ENCODE peak calls at places on chromosomes 12 and 14, in eight cellular contexts. A is H9; R is NCI-H748 treated with DMSO at 0.1 percent for 48 hours; L is lower leg skin; Q is MM.1S; F is activated naive CD8-positive, alpha-beta T cell treated with anti-CD3 and anti-CD28 coated beads, Interleukin-2, amount 50 U/mL, for 24 hours; O is GM06990; G is Right ventricle myocardium superior. X is an unnamed sample.

GRCh38 chr14:71532349-71532748 is 399.9 kb upstream of the RGS6 start:
- DNase-seq in A (no peak), R (peak; percentile 12), L (no peak), Q (no peak), F (no peak), O (no peak), G (no peak), X (no peak)

GRCh38 chr14:90671835-90672234 is 144.4 kb downstream of the TTC7B start:
- DNase-seq in A (no peak), R (no peak), L (no peak), Q (no peak), F (no peak), O (no peak), G (peak; percentile 58), X (no peak)

GRCh38 chr14:53325176-53325806 is 172.2 kb upstream of the DDHD1 start:
- DNase-seq in A (no peak), R (peak; percentile 18), L (no peak), Q (no peak), F (no peak), O (no peak), G (no peak), X (no peak)

GRCh38 chr14:24965934-24966593 is 83.9 kb downstream of the STXBP6 start:
- DNase-seq in A (no peak), R (no peak), L (peak; percentile 49), Q (no peak), F (no peak), O (no peak), G (peak; percentile 51), X (no peak)

GRCh38 chr14:96091941-96092411 is 52.8 kb downstream of the C14orf132 start:
- DNase-seq in A (no peak), R (no peak), L (no peak), Q (no peak), F (no peak), O (no peak), G (no peak), X (no peak)

GRCh38 chr14:69471436-69471835 is 13.1 kb upstream of the PLEKHD1 start:
- DNase-seq in A (no peak), R (no peak), L (no peak), Q (no peak), F (no peak), O (no peak), G (no peak), X (no peak)

GRCh38 chr12:12704593-12705230 is 8.7 kb upstream of the GPR19 start:
- DNase-seq in A (peak; percentile 73), R (peak; percentile 73), L (peak; percentile 63), Q (peak; percentile 81), F (no peak), O (no peak), G (no peak), X (no peak)

GRCh38 chr12:587551-588322 is 75.5 kb downstream of the NINJ2 start:
- DNase-seq in A (no peak), R (no peak), L (no peak), Q (no peak), F (no peak), O (no peak), G (peak; percentile 2), X (no peak)

GRCh38 chr12:12612403-12612802 is 727 bp downstream of the CREBL2 start:
- DNase-seq in A (no peak), R (peak; percentile 27), L (no peak), Q (peak; percentile 31), F (peak; percentile 16), O (no peak), G (no peak), X (no peak)

GRCh38 chr12:113684053-113684907 is 212.6 kb upstream of the LHX5 start:
- DNase-seq in A (peak; percentile 66), R (peak; percentile 30), L (no peak), Q (no peak), F (no peak), O (no peak), G (no peak), X (no peak)

GRCh38 chr14:75648066-75648838 is 12.4 kb downstream of the ERG28 start:
- DNase-seq in A (no peak), R (no peak), L (no peak), Q (no peak), F (no peak), O (no peak), G (peak; percentile 52), X (peak; percentile 83)

GRCh38 chr14:23481362-23481970 is 12.0 kb downstream of the NGDN start:
- DNase-seq in A (no peak), R (no peak), L (no peak), Q (no peak), F (no peak), O (no peak), G (no peak), X (no peak)

GRCh38 chr12:104063712-104064030 is 660 bp upstream of the HCFC2 start:
- DNase-seq in A (no peak), R (peak; percentile 15), L (no peak), Q (peak; percentile 64), F (no peak), O (no peak), G (no peak), X (no peak)

GRCh38 chr12:79422060-79422812 is 268.5 kb downstream of the PAWR start:
- DNase-seq in A (no peak), R (no peak), L (no peak), Q (no peak), F (no peak), O (no peak), G (no peak), X (no peak)

GRCh38 chr12:105480162-105480561 is 149.7 kb downstream of the C12orf75 start:
- DNase-seq in A (no peak), R (no peak), L (no peak), Q (no peak), F (no peak), O (no peak), G (no peak), X (peak; percentile 30)

GRCh38 chr12:21697829-21698630 is 40.4 kb upstream of the LDHB start:
- DNase-seq in A (no peak), R (peak; percentile 2), L (no peak), Q (peak; percentile 28), F (no peak), O (no peak), G (no peak), X (no peak)

GRCh38 chr12:111636209-111636928 is 37.3 kb upstream of the ATXN2 start:
- DNase-seq in A (peak; percentile 75), R (no peak), L (peak; percentile 53), Q (no peak), F (no peak), O (no peak), G (peak; percentile 76), X (peak; percentile 84)

GRCh38 chr14:89479802-89480201 is 62.8 kb upstream of the FOXN3 start:
- DNase-seq in A (no peak), R (no peak), L (no peak), Q (no peak), F (no peak), O (no peak), G (no peak), X (no peak)

GRCh38 chr12:64733857-64734256 is 25.3 kb downstream of the GNS start:
- DNase-seq in A (no peak), R (no peak), L (peak; percentile 53), Q (no peak), F (no peak), O (no peak), G (peak; percentile 72), X (no peak)

GRCh38 chr14:90820958-90821357 is 4.7 kb upstream of the TTC7B start:
- DNase-seq in A (no peak), R (no peak), L (no peak), Q (peak; percentile 77), F (peak; percentile 80), O (peak; percentile 67), G (no peak), X (no peak)

GRCh38 chr14:75434557-75435248 is 6.9 kb downstream of the JDP2 start:
- DNase-seq in A (peak; percentile 19), R (no peak), L (no peak), Q (no peak), F (no peak), O (no peak), G (no peak), X (no peak)

X was measured in osteocyte.